ENCODE peak calls at places on chromosomes 3 and 15, in nine cellular contexts. One of them, this sample, is unnamed.
A peak's percentile ranks its signal among the peaks of the same experiment; 100 is the strongest.

GRCh38 chr3:121998030-121998580 is 23.9 kb downstream of the ILDR1 start:
- DNase-seq in glutamatergic neuron: no peak
- DNase-seq in IMR-90: peak; percentile 56
- DNase-seq in progenitor cell of endocrine pancreas: no peak
- DNase-seq in dorsolateral prefrontal cortex: no peak
- DNase-seq in Calu3: no peak
- DNase-seq in body of pancreas: no peak
- DNase-seq in coronary artery: no peak
- DNase-seq in colonic mucosa: no peak
- DNase-seq in this sample: no peak

GRCh38 chr3:8416965-8417364 is 84.7 kb upstream of the LMCD1 start:
- DNase-seq in progenitor cell of endocrine pancreas: no peak
- DNase-seq in colonic mucosa: peak; percentile 62
- DNase-seq in body of pancreas: peak; percentile 56
- DNase-seq in dorsolateral prefrontal cortex: no peak
- DNase-seq in glutamatergic neuron: no peak
- DNase-seq in Calu3: peak; percentile 34
- DNase-seq in coronary artery: no peak
- DNase-seq in IMR-90: peak; percentile 12
- DNase-seq in this sample: no peak

GRCh38 chr3:34807611-34808010 is 831.7 kb upstream of the ARPP21 start:
- DNase-seq in Calu3: no peak
- DNase-seq in colonic mucosa: no peak
- DNase-seq in dorsolateral prefrontal cortex: no peak
- DNase-seq in glutamatergic neuron: no peak
- DNase-seq in IMR-90: no peak
- DNase-seq in body of pancreas: no peak
- DNase-seq in progenitor cell of endocrine pancreas: no peak
- DNase-seq in coronary artery: no peak
- DNase-seq in this sample: no peak

GRCh38 chr3:49673131-49673714 is 928 bp upstream of the APEH start:
- DNase-seq in progenitor cell of endocrine pancreas: no peak
- DNase-seq in coronary artery: no peak
- DNase-seq in IMR-90: no peak
- DNase-seq in glutamatergic neuron: no peak
- DNase-seq in colonic mucosa: peak; percentile 37
- DNase-seq in dorsolateral prefrontal cortex: no peak
- DNase-seq in body of pancreas: no peak
- DNase-seq in Calu3: no peak
- DNase-seq in this sample: no peak

GRCh38 chr15:65824031-65824743 is 32.1 kb upstream of the DENND4A start:
- DNase-seq in Calu3: peak; percentile 74
- DNase-seq in dorsolateral prefrontal cortex: peak; percentile 50
- DNase-seq in IMR-90: peak; percentile 70
- DNase-seq in colonic mucosa: peak; percentile 67
- DNase-seq in progenitor cell of endocrine pancreas: peak; percentile 29
- DNase-seq in body of pancreas: peak; percentile 75
- DNase-seq in coronary artery: no peak
- DNase-seq in glutamatergic neuron: peak; percentile 49
- DNase-seq in this sample: peak; percentile 17

GRCh38 chr15:69081310-69082004 is 67.0 kb downstream of the NOX5 start:
- DNase-seq in colonic mucosa: no peak
- DNase-seq in Calu3: no peak
- DNase-seq in body of pancreas: peak; percentile 41
- DNase-seq in progenitor cell of endocrine pancreas: no peak
- DNase-seq in IMR-90: peak; percentile 40
- DNase-seq in dorsolateral prefrontal cortex: no peak
- DNase-seq in coronary artery: no peak
- DNase-seq in glutamatergic neuron: no peak
- DNase-seq in this sample: no peak

GRCh38 chr15:63880019-63880418 is 46.3 kb upstream of the HERC1 start:
- DNase-seq in Calu3: no peak
- DNase-seq in dorsolateral prefrontal cortex: no peak
- DNase-seq in coronary artery: no peak
- DNase-seq in progenitor cell of endocrine pancreas: no peak
- DNase-seq in body of pancreas: no peak
- DNase-seq in IMR-90: no peak
- DNase-seq in glutamatergic neuron: no peak
- DNase-seq in colonic mucosa: no peak
- DNase-seq in this sample: no peak

GRCh38 chr3:49161808-49162530 is 4.2 kb downstream of the CCDC71 start:
- DNase-seq in glutamatergic neuron: no peak
- DNase-seq in colonic mucosa: no peak
- DNase-seq in IMR-90: no peak
- DNase-seq in dorsolateral prefrontal cortex: no peak
- DNase-seq in body of pancreas: no peak
- DNase-seq in progenitor cell of endocrine pancreas: no peak
- DNase-seq in Calu3: no peak
- DNase-seq in coronary artery: no peak
- DNase-seq in this sample: no peak

GRCh38 chr15:101540480-101541239 is 51.2 kb upstream of the PCSK6 start:
- DNase-seq in glutamatergic neuron: no peak
- DNase-seq in body of pancreas: no peak
- DNase-seq in Calu3: no peak
- DNase-seq in coronary artery: peak; percentile 66
- DNase-seq in colonic mucosa: no peak
- DNase-seq in progenitor cell of endocrine pancreas: no peak
- DNase-seq in dorsolateral prefrontal cortex: no peak
- DNase-seq in IMR-90: no peak
- DNase-seq in this sample: no peak
- TF ChIP-seq CTCF in glutamatergic neuron: no peak
- TF ChIP-seq CTCF in body of pancreas: no peak
- TF ChIP-seq CTCF in Calu3: no peak
- TF ChIP-seq CTCF in coronary artery: no peak
- TF ChIP-seq CTCF in colonic mucosa: no peak
- TF ChIP-seq CTCF in progenitor cell of endocrine pancreas: no peak
- TF ChIP-seq CTCF in dorsolateral prefrontal cortex: no peak
- TF ChIP-seq CTCF in IMR-90: no peak
- TF ChIP-seq CTCF in this sample: no peak

GRCh38 chr3:72892870-72893269 is 5.0 kb downstream of the GXYLT2 start:
- DNase-seq in body of pancreas: no peak
- DNase-seq in colonic mucosa: peak; percentile 24
- DNase-seq in IMR-90: no peak
- DNase-seq in glutamatergic neuron: no peak
- DNase-seq in Calu3: no peak
- DNase-seq in coronary artery: no peak
- DNase-seq in progenitor cell of endocrine pancreas: no peak
- DNase-seq in dorsolateral prefrontal cortex: no peak
- DNase-seq in this sample: no peak
- TF ChIP-seq CTCF in body of pancreas: no peak
- TF ChIP-seq CTCF in colonic mucosa: no peak
- TF ChIP-seq CTCF in IMR-90: peak; percentile 9
- TF ChIP-seq CTCF in glutamatergic neuron: no peak
- TF ChIP-seq CTCF in Calu3: no peak
- TF ChIP-seq CTCF in coronary artery: no peak
- TF ChIP-seq CTCF in progenitor cell of endocrine pancreas: peak; percentile 42
- TF ChIP-seq CTCF in dorsolateral prefrontal cortex: no peak
- TF ChIP-seq CTCF in this sample: no peak

GRCh38 chr3:130892759-130893239 is 1.1 kb upstream of the ATP2C1 start:
- DNase-seq in IMR-90: peak; percentile 79
- DNase-seq in glutamatergic neuron: peak; percentile 50
- DNase-seq in coronary artery: no peak
- DNase-seq in body of pancreas: peak; percentile 77
- DNase-seq in colonic mucosa: peak; percentile 86
- DNase-seq in Calu3: peak; percentile 87
- DNase-seq in progenitor cell of endocrine pancreas: peak; percentile 21
- DNase-seq in dorsolateral prefrontal cortex: peak; percentile 59
- DNase-seq in this sample: peak; percentile 79

GRCh38 chr3:130895690-130896089 is 1.8 kb downstream of the ATP2C1 start:
- DNase-seq in dorsolateral prefrontal cortex: no peak
- DNase-seq in colonic mucosa: no peak
- DNase-seq in IMR-90: no peak
- DNase-seq in glutamatergic neuron: no peak
- DNase-seq in progenitor cell of endocrine pancreas: no peak
- DNase-seq in body of pancreas: no peak
- DNase-seq in coronary artery: no peak
- DNase-seq in Calu3: no peak
- DNase-seq in this sample: no peak

GRCh38 chr3:130894873-130895330 is 1.0 kb downstream of the ATP2C1 start:
- DNase-seq in colonic mucosa: no peak
- DNase-seq in dorsolateral prefrontal cortex: no peak
- DNase-seq in coronary artery: no peak
- DNase-seq in glutamatergic neuron: no peak
- DNase-seq in Calu3: no peak
- DNase-seq in body of pancreas: no peak
- DNase-seq in progenitor cell of endocrine pancreas: no peak
- DNase-seq in IMR-90: peak; percentile 17
- DNase-seq in this sample: no peak

GRCh38 chr3:130894130-130894872 is 417 bp downstream of the ATP2C1 start:
- DNase-seq in Calu3: peak; percentile 53
- DNase-seq in colonic mucosa: peak; percentile 56
- DNase-seq in progenitor cell of endocrine pancreas: peak; percentile 29
- DNase-seq in body of pancreas: peak; percentile 27
- DNase-seq in coronary artery: peak; percentile 77
- DNase-seq in glutamatergic neuron: peak; percentile 68
- DNase-seq in dorsolateral prefrontal cortex: peak; percentile 69
- DNase-seq in IMR-90: no peak
- DNase-seq in this sample: peak; percentile 46

GRCh38 chr3:130893240-130894129 is at the start of gene ATP2C1:
- DNase-seq in glutamatergic neuron: peak; percentile 98
- DNase-seq in IMR-90: peak; percentile 93
- DNase-seq in coronary artery: peak; percentile 95
- DNase-seq in progenitor cell of endocrine pancreas: peak; percentile 90
- DNase-seq in body of pancreas: peak; percentile 97
- DNase-seq in Calu3: peak; percentile 99
- DNase-seq in colonic mucosa: peak; percentile 97
- DNase-seq in dorsolateral prefrontal cortex: peak; percentile 95
- DNase-seq in this sample: peak; percentile 96
- TF ChIP-seq CTCF in glutamatergic neuron: peak; percentile 55
- TF ChIP-seq CTCF in IMR-90: no peak
- TF ChIP-seq CTCF in coronary artery: no peak
- TF ChIP-seq CTCF in progenitor cell of endocrine pancreas: peak; percentile 17
- TF ChIP-seq CTCF in body of pancreas: peak; percentile 26
- TF ChIP-seq CTCF in Calu3: no peak
- TF ChIP-seq CTCF in colonic mucosa: no peak
- TF ChIP-seq CTCF in dorsolateral prefrontal cortex: no peak
- TF ChIP-seq CTCF in this sample: no peak

DNA sequence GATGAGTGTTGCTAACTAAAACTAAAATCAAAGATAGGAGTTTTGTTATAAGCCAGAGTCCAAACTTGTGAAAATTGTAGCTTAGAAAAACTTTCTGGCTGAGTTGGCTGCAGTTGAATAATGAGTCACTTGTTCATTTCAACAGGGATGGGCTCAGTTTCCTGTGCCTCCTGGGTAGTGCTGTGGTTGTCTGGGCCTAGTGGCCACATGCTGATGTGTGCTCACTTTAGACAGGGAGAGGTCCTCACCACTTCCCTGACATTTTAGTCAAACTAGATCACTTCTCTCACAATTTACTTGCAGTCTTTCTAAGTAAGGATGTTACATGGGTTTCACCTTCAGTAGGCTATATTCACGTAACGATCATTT is 6.3 kb upstream of the UBE2Q2 start:
- DNase-seq in glutamatergic neuron: no peak
- DNase-seq in coronary artery: no peak
- DNase-seq in dorsolateral prefrontal cortex: no peak
- DNase-seq in colonic mucosa: no peak
- DNase-seq in body of pancreas: no peak
- DNase-seq in IMR-90: peak; percentile 84
- DNase-seq in Calu3: peak; percentile 32
- DNase-seq in progenitor cell of endocrine pancreas: no peak
- DNase-seq in this sample: peak; percentile 46
- TF ChIP-seq CTCF in glutamatergic neuron: no peak
- TF ChIP-seq CTCF in coronary artery: no peak
- TF ChIP-seq CTCF in dorsolateral prefrontal cortex: no peak
- TF ChIP-seq CTCF in colonic mucosa: no peak
- TF ChIP-seq CTCF in body of pancreas: no peak
- TF ChIP-seq CTCF in IMR-90: no peak
- TF ChIP-seq CTCF in Calu3: no peak
- TF ChIP-seq CTCF in progenitor cell of endocrine pancreas: no peak
- TF ChIP-seq CTCF in this sample: no peak

GRCh38 chr3:66501483-66502266 is 853 bp upstream of the LRIG1 start:
- DNase-seq in glutamatergic neuron: no peak
- DNase-seq in colonic mucosa: no peak
- DNase-seq in dorsolateral prefrontal cortex: no peak
- DNase-seq in progenitor cell of endocrine pancreas: no peak
- DNase-seq in body of pancreas: peak; percentile 44
- DNase-seq in coronary artery: no peak
- DNase-seq in Calu3: no peak
- DNase-seq in IMR-90: no peak
- DNase-seq in this sample: no peak
- TF ChIP-seq CTCF in glutamatergic neuron: no peak
- TF ChIP-seq CTCF in colonic mucosa: no peak
- TF ChIP-seq CTCF in dorsolateral prefrontal cortex: no peak
- TF ChIP-seq CTCF in progenitor cell of endocrine pancreas: no peak
- TF ChIP-seq CTCF in body of pancreas: no peak
- TF ChIP-seq CTCF in coronary artery: no peak
- TF ChIP-seq CTCF in Calu3: no peak
- TF ChIP-seq CTCF in IMR-90: peak; percentile 38
- TF ChIP-seq CTCF in this sample: no peak

DNA sequence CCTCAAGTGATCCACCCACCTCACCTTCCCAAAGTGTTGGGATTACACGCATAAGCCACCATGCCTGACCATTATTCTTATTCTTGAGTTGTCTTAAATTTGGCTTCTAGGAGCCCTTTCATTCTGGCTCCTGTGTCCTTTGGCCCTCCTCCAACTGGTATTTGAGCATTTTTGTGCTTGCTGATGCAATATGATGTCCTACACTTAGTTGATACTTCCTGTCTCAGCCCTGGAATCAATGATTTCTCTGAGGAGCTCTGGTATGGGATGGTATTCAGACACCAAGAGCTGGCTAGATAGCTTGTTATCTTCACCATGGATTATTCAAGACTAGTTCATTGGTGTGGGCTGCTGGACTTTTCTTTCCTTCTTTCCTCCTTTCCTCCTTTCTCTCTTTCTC is 25.4 kb downstream of the ZNF621 start:
- DNase-seq in coronary artery: no peak
- DNase-seq in glutamatergic neuron: no peak
- DNase-seq in Calu3: no peak
- DNase-seq in IMR-90: no peak
- DNase-seq in progenitor cell of endocrine pancreas: no peak
- DNase-seq in body of pancreas: no peak
- DNase-seq in colonic mucosa: no peak
- DNase-seq in dorsolateral prefrontal cortex: no peak
- DNase-seq in this sample: no peak
- TF ChIP-seq CTCF in coronary artery: no peak
- TF ChIP-seq CTCF in glutamatergic neuron: no peak
- TF ChIP-seq CTCF in Calu3: no peak
- TF ChIP-seq CTCF in IMR-90: no peak
- TF ChIP-seq CTCF in progenitor cell of endocrine pancreas: no peak
- TF ChIP-seq CTCF in body of pancreas: no peak
- TF ChIP-seq CTCF in colonic mucosa: no peak
- TF ChIP-seq CTCF in dorsolateral prefrontal cortex: no peak
- TF ChIP-seq CTCF in this sample: no peak